ENCODE peak calls at places on chromosomes 3 and 15, in five cellular contexts. Q is breast epithelium, Z is pancreas, A is RWPE2, M is endothelial cell of umbilical vein. N is an unnamed sample.

GRCh38 chr3:127525373-127525772 is 65.2 kb downstream of the TPRA1 start:
- DNase-seq in M (no peak), Q (no peak), A (peak), Z (no peak), N (no peak)

GRCh38 chr3:162602619-162603018 is 1106.0 kb downstream of the OTOL1 start:
- DNase-seq in A (no peak), Q (no peak), M (no peak), Z (no peak), N (no peak)

GRCh38 chr3:21326704-21327103 is 424.3 kb downstream of the ZNF385D start:
- DNase-seq in M (peak), A (no peak), Q (no peak), Z (no peak), N (no peak)

GRCh38 chr15:99931703-99932603 is 198.7 kb upstream of the LYSMD4 start:
- DNase-seq in Q (no peak), Z (no peak), A (no peak), M (no peak), N (no peak)

GRCh38 chr3:98657429-98657828 is 64.0 kb upstream of the CPOX start:
- DNase-seq in M (no peak), A (no peak), Q (no peak), Z (peak), N (no peak)

GRCh38 chr3:186386883-186387560 is 25.0 kb upstream of the DGKG start:
- DNase-seq in Z (no peak), A (no peak), M (no peak), Q (no peak), N (no peak)

GRCh38 chr3:138043266-138044029 is 33.5 kb downstream of the CLDN18 start:
- DNase-seq in M (no peak), Z (no peak), A (no peak), Q (no peak), N (no peak)

GRCh38 chr3:45817788-45818523 is 21.6 kb upstream of the SLC6A20 start:
- DNase-seq in M (peak), A (peak), Q (no peak), Z (peak), N (no peak)

GRCh38 chr15:75720787-75721461 is 8.3 kb upstream of the CSPG4 start:
- DNase-seq in Q (no peak), A (peak), Z (peak), M (peak), N (no peak)

GRCh38 chr3:185721970-185722369 is 102.9 kb downstream of the IGF2BP2 start:
- DNase-seq in A (no peak), M (no peak), Q (no peak), Z (no peak), N (no peak)

GRCh38 chr3:152103257-152103656 is 165.5 kb upstream of the MBNL1 start:
- DNase-seq in M (no peak), Q (no peak), Z (no peak), A (no peak), N (no peak)

GRCh38 chr15:51094606-51095569 is at the start of gene TNFAIP8L3:
- DNase-seq in Z (no peak), M (peak), A (no peak), Q (no peak), N (no peak)

GRCh38 chr3:190003730-190004129 is 117.0 kb downstream of the P3H2 start:
- DNase-seq in A (no peak), M (peak), Z (no peak), Q (no peak), N (no peak)

GRCh38 chr3:23159929-23160328 is 43.2 kb upstream of the UBE2E2 start:
- DNase-seq in Q (no peak), A (no peak), M (peak), Z (no peak), N (no peak)

GRCh38 chr15:38323895-38324294 is 71.3 kb downstream of the SPRED1 start:
- DNase-seq in Z (no peak), Q (no peak), M (no peak), A (no peak), N (no peak)

GRCh38 chr3:193826126-193826795 is 233.3 kb downstream of the OPA1 start:
- DNase-seq in M (peak), Z (peak), Q (no peak), A (no peak), N (no peak)

GRCh38 chr15:19899021-19899824 is 642.4 kb downstream of the GOLGA6L6 start:
- DNase-seq in A (peak), M (no peak), Q (no peak), Z (no peak), N (no peak)

GRCh38 chr3:64417816-64418215 is 192.6 kb upstream of the PRICKLE2 start:
- DNase-seq in M (no peak), A (no peak), Z (no peak), Q (no peak), N (no peak)

GRCh38 chr3:56856686-56857577 is 55.2 kb upstream of the ARHGEF3 start:
- DNase-seq in A (no peak), M (no peak), Q (no peak), Z (no peak), N (no peak)

GRCh38 chr3:56851966-56852884 is 50.5 kb upstream of the ARHGEF3 start:
- DNase-seq in Q (no peak), Z (no peak), M (no peak), A (peak), N (no peak)

GRCh38 chr3:56854856-56855620 is 53.3 kb upstream of the ARHGEF3 start:
- DNase-seq in Q (no peak), M (peak), Z (no peak), A (no peak), N (no peak)

GRCh38 chr3:56858331-56858730 is 56.6 kb upstream of the ARHGEF3 start:
- DNase-seq in A (no peak), Z (no peak), Q (no peak), M (no peak), N (no peak)

GRCh38 chr3:56855856-56856538 is 54.2 kb upstream of the ARHGEF3 start:
- DNase-seq in Z (no peak), Q (no peak), A (no peak), M (peak), N (peak)
- TF ChIP-seq CTCF in Z (no peak), Q (no peak), A (peak), M (peak), N (no peak)

GRCh38 chr3:104291878-104292277 is 1074.8 kb upstream of the ALCAM start:
- DNase-seq in Z (no peak), Q (no peak), M (no peak), A (no peak), N (no peak)
- TF ChIP-seq CTCF in Z (no peak), Q (no peak), M (no peak), A (no peak), N (no peak)

GRCh38 chr15:58981808-58982475 is 5.5 kb upstream of the RNF111 start:
- DNase-seq in M (no peak), Q (no peak), Z (no peak), A (no peak), N (no peak)

GRCh38 chr15:58985443-58985842 is 2.0 kb upstream of the RNF111 start:
- DNase-seq in M (no peak), Q (no peak), Z (no peak), A (no peak), N (no peak)

DNA sequence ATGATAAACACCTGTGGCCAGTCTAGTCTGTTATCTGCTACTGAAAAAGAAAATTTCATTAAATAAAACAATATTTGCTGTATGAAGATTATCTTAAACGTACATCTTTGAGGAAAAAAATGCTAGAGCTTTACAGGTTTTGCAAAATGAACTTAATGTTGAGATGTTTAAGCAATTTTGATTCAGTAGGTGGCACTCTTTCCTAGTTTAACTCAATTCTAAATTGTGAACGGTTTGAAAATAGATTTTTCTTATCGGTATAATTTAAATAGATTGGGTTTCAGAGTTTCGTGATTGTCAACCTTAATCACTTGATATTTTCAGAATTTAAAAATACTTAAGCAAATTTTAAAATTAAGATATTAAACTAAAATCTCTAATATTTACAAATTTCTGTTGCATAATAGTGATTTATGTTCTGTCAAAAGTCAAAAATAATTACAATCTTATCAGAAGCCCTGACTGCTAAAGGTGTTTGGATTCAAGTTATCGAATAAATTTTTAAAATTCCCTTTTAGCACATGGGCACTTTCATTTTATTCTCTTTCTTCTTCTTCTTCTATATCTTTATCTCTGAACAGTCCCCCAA is 7.0 kb upstream of the RNF111 start:
- DNase-seq in Q (no peak), M (peak), Z (no peak), A (no peak), N (no peak)
- TF ChIP-seq CTCF in Q (peak), M (peak), Z (peak), A (peak), N (no peak)

GRCh38 chr3:53845103-53845880 is 927 bp downstream of the CHDH start:
- DNase-seq in M (peak), A (no peak), Z (peak), Q (peak), N (no peak)
- TF ChIP-seq CTCF in M (no peak), A (peak), Z (no peak), Q (peak), N (no peak)

DNA sequence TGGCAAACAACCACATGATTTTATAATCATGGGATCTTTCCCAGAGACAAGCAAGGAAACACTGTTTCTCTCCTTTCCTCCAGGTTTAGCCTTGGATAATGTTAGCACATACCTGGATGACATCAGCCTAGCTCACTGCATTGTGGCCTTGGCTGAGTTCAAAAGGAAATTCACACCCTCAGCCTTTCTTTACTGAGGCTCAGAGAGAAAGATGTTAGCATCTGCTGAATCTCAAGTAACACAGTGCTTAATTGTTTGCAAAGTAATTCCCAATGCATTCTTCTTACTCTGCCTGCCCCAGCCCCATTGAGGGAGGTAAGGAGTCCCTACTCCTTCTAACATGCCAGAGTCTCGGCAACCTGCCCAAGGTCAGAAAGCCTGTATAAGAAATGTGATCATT is 432.2 kb upstream of the LMCD1 start:
- DNase-seq in Q (no peak), A (no peak), M (no peak), Z (no peak), N (no peak)
- TF ChIP-seq CTCF in Q (no peak), A (no peak), M (no peak), Z (no peak), N (no peak)

DNA sequence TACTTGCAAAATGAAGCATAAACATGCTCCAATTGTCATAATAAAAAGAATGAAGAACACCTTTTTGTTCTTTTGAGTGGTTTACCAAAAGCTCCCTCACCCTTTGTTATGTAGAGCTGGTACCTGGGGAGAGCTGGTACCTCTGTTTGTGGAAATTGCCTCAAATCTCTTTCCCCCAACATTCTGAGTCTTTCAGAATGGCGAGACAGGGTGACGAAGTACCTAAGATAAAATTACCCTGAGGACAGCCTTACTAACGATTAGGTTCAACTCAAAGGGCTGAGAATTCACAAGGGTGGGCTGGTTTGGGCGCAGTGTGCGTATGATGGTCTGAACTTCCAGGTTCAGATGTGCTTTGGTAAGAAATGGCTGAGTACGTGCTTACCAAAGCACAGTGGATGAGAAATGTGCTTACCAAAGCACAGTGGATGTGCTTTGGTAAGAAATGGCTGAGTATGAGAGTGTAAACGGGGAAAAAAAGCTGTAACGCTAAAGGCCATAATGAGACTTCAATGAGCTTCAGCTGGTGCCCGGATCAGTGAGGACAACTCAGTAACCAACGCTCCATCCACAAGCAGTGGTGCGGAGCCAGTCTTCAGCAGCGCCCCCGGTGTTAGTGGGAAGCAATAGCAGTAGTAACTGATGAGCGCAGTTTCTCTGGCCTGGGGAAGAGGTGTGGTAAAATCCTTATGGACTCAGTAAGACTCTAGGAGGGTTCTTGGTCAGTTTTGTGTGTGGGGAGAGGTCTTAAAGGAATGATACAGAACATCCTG is 72.3 kb upstream of the LRIG1 start:
- DNase-seq in M (no peak), Q (no peak), Z (no peak), A (no peak), N (no peak)
- TF ChIP-seq CTCF in M (no peak), Q (no peak), Z (no peak), A (peak), N (no peak)

GRCh38 chr3:161412117-161412516 is 40.8 kb upstream of the SPTSSB start:
- DNase-seq in M (no peak), A (no peak), Q (no peak), Z (no peak), N (no peak)

GRCh38 chr3:161409858-161410257 is 38.5 kb upstream of the SPTSSB start:
- DNase-seq in Z (no peak), Q (no peak), A (no peak), M (no peak), N (no peak)

GRCh38 chr3:161406594-161407555 is 35.6 kb upstream of the SPTSSB start:
- DNase-seq in Q (no peak), M (no peak), A (no peak), Z (no peak), N (no peak)

GRCh38 chr3:161405836-161406235 is 34.5 kb upstream of the SPTSSB start:
- DNase-seq in Q (no peak), M (no peak), Z (no peak), A (no peak), N (no peak)

GRCh38 chr3:161409069-161409468 is 37.8 kb upstream of the SPTSSB start:
- DNase-seq in Q (no peak), M (peak), Z (no peak), A (no peak), N (no peak)
- TF ChIP-seq CTCF in Q (peak), M (peak), Z (peak), A (peak), N (no peak)